ENCODE peak calls at places on chromosomes 12 and 14, in seven cellular contexts. One of them, this sample, is unnamed.

GRCh38 chr12:64709429-64709828 is 49.8 kb downstream of the GNS start:
- DNase-seq in smooth muscle cell of the brain vasculature: no peak
- DNase-seq in stimulated activated CD4-positive, alpha-beta T cell treated with anti-CD3 and anti-CD28 coated beads, Interleukin-1b, Interleukin-23, amount 100 ng/mL, for 4 hours: no peak
- DNase-seq in stromal cell of bone marrow: no peak
- DNase-seq in central memory CD4-positive, alpha-beta T cell: no peak
- DNase-seq in AG20443: no peak
- DNase-seq in AML-193: no peak
- DNase-seq in this sample: no peak

GRCh38 chr14:69852897-69853296 is 26.3 kb upstream of the SMOC1 start:
- DNase-seq in smooth muscle cell of the brain vasculature: no peak
- DNase-seq in stimulated activated CD4-positive, alpha-beta T cell treated with anti-CD3 and anti-CD28 coated beads, Interleukin-1b, Interleukin-23, amount 100 ng/mL, for 4 hours: no peak
- DNase-seq in stromal cell of bone marrow: no peak
- DNase-seq in central memory CD4-positive, alpha-beta T cell: no peak
- DNase-seq in AG20443: no peak
- DNase-seq in AML-193: no peak
- DNase-seq in this sample: no peak

GRCh38 chr14:32078794-32079663 is 1.9 kb downstream of the ARHGAP5 start:
- DNase-seq in smooth muscle cell of the brain vasculature: no peak
- DNase-seq in stimulated activated CD4-positive, alpha-beta T cell treated with anti-CD3 and anti-CD28 coated beads, Interleukin-1b, Interleukin-23, amount 100 ng/mL, for 4 hours: no peak
- DNase-seq in stromal cell of bone marrow: no peak
- DNase-seq in central memory CD4-positive, alpha-beta T cell: no peak
- DNase-seq in AG20443: no peak
- DNase-seq in AML-193: no peak
- DNase-seq in this sample: no peak

GRCh38 chr12:990308-990648 is 745 bp upstream of the ERC1 start:
- DNase-seq in smooth muscle cell of the brain vasculature: no peak
- DNase-seq in stimulated activated CD4-positive, alpha-beta T cell treated with anti-CD3 and anti-CD28 coated beads, Interleukin-1b, Interleukin-23, amount 100 ng/mL, for 4 hours: no peak
- DNase-seq in stromal cell of bone marrow: peak
- DNase-seq in central memory CD4-positive, alpha-beta T cell: peak
- DNase-seq in AG20443: peak
- DNase-seq in AML-193: peak
- DNase-seq in this sample: no peak

GRCh38 chr14:20615996-20616395 is 24.8 kb upstream of the RNASE12 start:
- DNase-seq in smooth muscle cell of the brain vasculature: no peak
- DNase-seq in stimulated activated CD4-positive, alpha-beta T cell treated with anti-CD3 and anti-CD28 coated beads, Interleukin-1b, Interleukin-23, amount 100 ng/mL, for 4 hours: no peak
- DNase-seq in stromal cell of bone marrow: no peak
- DNase-seq in central memory CD4-positive, alpha-beta T cell: no peak
- DNase-seq in AG20443: no peak
- DNase-seq in AML-193: no peak
- DNase-seq in this sample: no peak

GRCh38 chr12:13181375-13182070 is 15.0 kb upstream of the EMP1 start:
- DNase-seq in smooth muscle cell of the brain vasculature: no peak
- DNase-seq in stimulated activated CD4-positive, alpha-beta T cell treated with anti-CD3 and anti-CD28 coated beads, Interleukin-1b, Interleukin-23, amount 100 ng/mL, for 4 hours: no peak
- DNase-seq in stromal cell of bone marrow: no peak
- DNase-seq in central memory CD4-positive, alpha-beta T cell: no peak
- DNase-seq in AG20443: no peak
- DNase-seq in AML-193: no peak
- DNase-seq in this sample: no peak

GRCh38 chr12:40001406-40001805 is 104.5 kb downstream of the SLC2A13 start:
- DNase-seq in smooth muscle cell of the brain vasculature: no peak
- DNase-seq in stimulated activated CD4-positive, alpha-beta T cell treated with anti-CD3 and anti-CD28 coated beads, Interleukin-1b, Interleukin-23, amount 100 ng/mL, for 4 hours: no peak
- DNase-seq in stromal cell of bone marrow: no peak
- DNase-seq in central memory CD4-positive, alpha-beta T cell: no peak
- DNase-seq in AG20443: no peak
- DNase-seq in AML-193: no peak
- DNase-seq in this sample: no peak

GRCh38 chr14:36658091-36659009 is 3.3 kb upstream of the PAX9 start:
- DNase-seq in smooth muscle cell of the brain vasculature: no peak
- DNase-seq in stimulated activated CD4-positive, alpha-beta T cell treated with anti-CD3 and anti-CD28 coated beads, Interleukin-1b, Interleukin-23, amount 100 ng/mL, for 4 hours: no peak
- DNase-seq in stromal cell of bone marrow: no peak
- DNase-seq in central memory CD4-positive, alpha-beta T cell: no peak
- DNase-seq in AG20443: no peak
- DNase-seq in AML-193: no peak
- DNase-seq in this sample: no peak

GRCh38 chr14:21087294-21088091 is 11.0 kb downstream of the ZNF219 start:
- DNase-seq in smooth muscle cell of the brain vasculature: peak
- DNase-seq in stimulated activated CD4-positive, alpha-beta T cell treated with anti-CD3 and anti-CD28 coated beads, Interleukin-1b, Interleukin-23, amount 100 ng/mL, for 4 hours: no peak
- DNase-seq in stromal cell of bone marrow: peak
- DNase-seq in central memory CD4-positive, alpha-beta T cell: peak
- DNase-seq in AG20443: peak
- DNase-seq in AML-193: peak
- DNase-seq in this sample: peak

GRCh38 chr12:116614194-116614885 is 55.2 kb downstream of the MAP1LC3B2 start:
- DNase-seq in smooth muscle cell of the brain vasculature: no peak
- DNase-seq in stimulated activated CD4-positive, alpha-beta T cell treated with anti-CD3 and anti-CD28 coated beads, Interleukin-1b, Interleukin-23, amount 100 ng/mL, for 4 hours: no peak
- DNase-seq in stromal cell of bone marrow: no peak
- DNase-seq in central memory CD4-positive, alpha-beta T cell: no peak
- DNase-seq in AG20443: no peak
- DNase-seq in AML-193: no peak
- DNase-seq in this sample: no peak

GRCh38 chr12:93134175-93134574 is 205.1 kb upstream of the EEA1 start:
- DNase-seq in smooth muscle cell of the brain vasculature: no peak
- DNase-seq in stimulated activated CD4-positive, alpha-beta T cell treated with anti-CD3 and anti-CD28 coated beads, Interleukin-1b, Interleukin-23, amount 100 ng/mL, for 4 hours: no peak
- DNase-seq in stromal cell of bone marrow: no peak
- DNase-seq in central memory CD4-positive, alpha-beta T cell: no peak
- DNase-seq in AG20443: no peak
- DNase-seq in AML-193: no peak
- DNase-seq in this sample: no peak

GRCh38 chr14:68309631-68310030 is 483.2 kb downstream of the ZFP36L1 start:
- DNase-seq in smooth muscle cell of the brain vasculature: no peak
- DNase-seq in stimulated activated CD4-positive, alpha-beta T cell treated with anti-CD3 and anti-CD28 coated beads, Interleukin-1b, Interleukin-23, amount 100 ng/mL, for 4 hours: no peak
- DNase-seq in stromal cell of bone marrow: no peak
- DNase-seq in central memory CD4-positive, alpha-beta T cell: no peak
- DNase-seq in AG20443: no peak
- DNase-seq in AML-193: no peak
- DNase-seq in this sample: no peak

GRCh38 chr12:28421374-28421773 is 231.1 kb downstream of the CCDC91 start:
- DNase-seq in smooth muscle cell of the brain vasculature: no peak
- DNase-seq in stimulated activated CD4-positive, alpha-beta T cell treated with anti-CD3 and anti-CD28 coated beads, Interleukin-1b, Interleukin-23, amount 100 ng/mL, for 4 hours: no peak
- DNase-seq in stromal cell of bone marrow: no peak
- DNase-seq in central memory CD4-positive, alpha-beta T cell: no peak
- DNase-seq in AG20443: no peak
- DNase-seq in AML-193: no peak
- DNase-seq in this sample: no peak

GRCh38 chr12:105915997-105916697 is 222.6 kb downstream of the NUAK1 start:
- DNase-seq in smooth muscle cell of the brain vasculature: no peak
- DNase-seq in stimulated activated CD4-positive, alpha-beta T cell treated with anti-CD3 and anti-CD28 coated beads, Interleukin-1b, Interleukin-23, amount 100 ng/mL, for 4 hours: no peak
- DNase-seq in stromal cell of bone marrow: no peak
- DNase-seq in central memory CD4-positive, alpha-beta T cell: no peak
- DNase-seq in AG20443: no peak
- DNase-seq in AML-193: no peak
- DNase-seq in this sample: no peak

GRCh38 chr14:69298131-69299071 is 38.4 kb downstream of the GALNT16 start:
- DNase-seq in smooth muscle cell of the brain vasculature: no peak
- DNase-seq in stimulated activated CD4-positive, alpha-beta T cell treated with anti-CD3 and anti-CD28 coated beads, Interleukin-1b, Interleukin-23, amount 100 ng/mL, for 4 hours: no peak
- DNase-seq in stromal cell of bone marrow: no peak
- DNase-seq in central memory CD4-positive, alpha-beta T cell: no peak
- DNase-seq in AG20443: peak
- DNase-seq in AML-193: no peak
- DNase-seq in this sample: no peak

GRCh38 chr14:32331227-32331597 is 2.1 kb downstream of the AKAP6 start:
- DNase-seq in smooth muscle cell of the brain vasculature: no peak
- DNase-seq in stimulated activated CD4-positive, alpha-beta T cell treated with anti-CD3 and anti-CD28 coated beads, Interleukin-1b, Interleukin-23, amount 100 ng/mL, for 4 hours: no peak
- DNase-seq in stromal cell of bone marrow: no peak
- DNase-seq in central memory CD4-positive, alpha-beta T cell: no peak
- DNase-seq in AG20443: no peak
- DNase-seq in AML-193: no peak
- DNase-seq in this sample: peak

GRCh38 chr12:48104531-48104930 is 1.3 kb downstream of the SENP1 start:
- DNase-seq in smooth muscle cell of the brain vasculature: no peak
- DNase-seq in stimulated activated CD4-positive, alpha-beta T cell treated with anti-CD3 and anti-CD28 coated beads, Interleukin-1b, Interleukin-23, amount 100 ng/mL, for 4 hours: no peak
- DNase-seq in stromal cell of bone marrow: no peak
- DNase-seq in central memory CD4-positive, alpha-beta T cell: no peak
- DNase-seq in AG20443: no peak
- DNase-seq in AML-193: no peak
- DNase-seq in this sample: no peak

GRCh38 chr14:90726656-90727055 is 89.6 kb downstream of the TTC7B start:
- DNase-seq in smooth muscle cell of the brain vasculature: peak
- DNase-seq in stimulated activated CD4-positive, alpha-beta T cell treated with anti-CD3 and anti-CD28 coated beads, Interleukin-1b, Interleukin-23, amount 100 ng/mL, for 4 hours: no peak
- DNase-seq in stromal cell of bone marrow: peak
- DNase-seq in central memory CD4-positive, alpha-beta T cell: no peak
- DNase-seq in AG20443: peak
- DNase-seq in AML-193: no peak
- DNase-seq in this sample: peak

GRCh38 chr14:77311217-77311616 is 9.5 kb downstream of the POMT2 start:
- DNase-seq in smooth muscle cell of the brain vasculature: no peak
- DNase-seq in stimulated activated CD4-positive, alpha-beta T cell treated with anti-CD3 and anti-CD28 coated beads, Interleukin-1b, Interleukin-23, amount 100 ng/mL, for 4 hours: no peak
- DNase-seq in stromal cell of bone marrow: no peak
- DNase-seq in central memory CD4-positive, alpha-beta T cell: no peak
- DNase-seq in AG20443: no peak
- DNase-seq in AML-193: peak
- DNase-seq in this sample: no peak

GRCh38 chr12:117047810-117048584 is 51.2 kb downstream of the TESC start:
- DNase-seq in smooth muscle cell of the brain vasculature: no peak
- DNase-seq in stimulated activated CD4-positive, alpha-beta T cell treated with anti-CD3 and anti-CD28 coated beads, Interleukin-1b, Interleukin-23, amount 100 ng/mL, for 4 hours: no peak
- DNase-seq in stromal cell of bone marrow: no peak
- DNase-seq in central memory CD4-positive, alpha-beta T cell: no peak
- DNase-seq in AG20443: no peak
- DNase-seq in AML-193: no peak
- DNase-seq in this sample: no peak

GRCh38 chr12:56315256-56315625 is 547 bp downstream of the CNPY2 start:
- DNase-seq in smooth muscle cell of the brain vasculature: no peak
- DNase-seq in stimulated activated CD4-positive, alpha-beta T cell treated with anti-CD3 and anti-CD28 coated beads, Interleukin-1b, Interleukin-23, amount 100 ng/mL, for 4 hours: no peak
- DNase-seq in stromal cell of bone marrow: no peak
- DNase-seq in central memory CD4-positive, alpha-beta T cell: no peak
- DNase-seq in AG20443: no peak
- DNase-seq in AML-193: no peak
- DNase-seq in this sample: peak

GRCh38 chr12:13941258-13942249 is 39.8 kb downstream of the GRIN2B start:
- DNase-seq in smooth muscle cell of the brain vasculature: no peak
- DNase-seq in stimulated activated CD4-positive, alpha-beta T cell treated with anti-CD3 and anti-CD28 coated beads, Interleukin-1b, Interleukin-23, amount 100 ng/mL, for 4 hours: no peak
- DNase-seq in stromal cell of bone marrow: peak
- DNase-seq in central memory CD4-positive, alpha-beta T cell: no peak
- DNase-seq in AG20443: peak
- DNase-seq in AML-193: peak
- DNase-seq in this sample: no peak

This sample was measured in hippocampal formation.